ENCODE peak calls at places on chromosomes 16 and 17, in six cellular contexts. D is colonic mucosa; K is activated CD4-positive, alpha-beta memory T cell treated with anti-CD3 and anti-CD28 coated beads for 36 hours; O is neural crest cell; C is stimulated activated CD4-positive, alpha-beta T cell treated with anti-CD3 and anti-CD28 coated beads, TNF-alpha, amount 100 ng/mL, for 24 hours; P is ACHN. H is an unnamed sample.

GRCh38 chr16:11190585-11191565 is 65.1 kb downstream of the SOCS1 start:
- DNase-seq in C (no peak), K (peak; percentile 57), D (no peak), P (no peak), O (no peak), H (no peak)

GRCh38 chr17:13492351-13493122 is 109.2 kb downstream of the HS3ST3A1 start:
- DNase-seq in C (no peak), D (no peak), P (no peak), K (no peak), O (no peak), H (no peak)

GRCh38 chr16:22386976-22387375 is 12.6 kb upstream of the CDR2 start:
- DNase-seq in C (no peak), K (no peak), D (no peak), P (peak; percentile 82), O (no peak), H (no peak)

GRCh38 chr16:56115817-56116576 is 75.3 kb upstream of the GNAO1 start:
- DNase-seq in K (no peak), O (no peak), D (no peak), C (no peak), P (no peak), H (no peak)

GRCh38 chr17:6461792-6462524 is 17.7 kb downstream of the PIMREG start:
- DNase-seq in C (peak; percentile 41), K (peak; percentile 49), O (no peak), P (no peak), D (no peak), H (no peak)

GRCh38 chr17:37816951-37817350 is 72.1 kb upstream of the HNF1B start:
- DNase-seq in K (no peak), O (no peak), D (no peak), C (no peak), P (no peak), H (no peak)

GRCh38 chr16:6081320-6081976 is 983.9 kb upstream of the EEF2KMT start:
- DNase-seq in C (peak; percentile 7), D (peak; percentile 56), K (peak; percentile 26), O (peak; percentile 48), P (peak; percentile 50), H (no peak)

GRCh38 chr17:10429416-10430045 is 7.8 kb upstream of the MYH8 start:
- DNase-seq in P (no peak), K (no peak), C (no peak), O (no peak), D (no peak), H (no peak)

GRCh38 chr17:81295678-81296381 is 723 bp upstream of the SLC38A10 start:
- DNase-seq in O (no peak), K (peak; percentile 62), P (peak; percentile 66), C (peak; percentile 45), D (peak; percentile 80), H (no peak)

GRCh38 chr16:58500329-58501241 is 642 bp downstream of the NDRG4 start:
- DNase-seq in P (no peak), O (no peak), C (no peak), K (no peak), D (no peak), H (no peak)

GRCh38 chr17:76232342-76232741 is 8.0 kb downstream of the RNF157 start:
- DNase-seq in C (no peak), K (no peak), D (no peak), P (no peak), O (no peak), H (no peak)

GRCh38 chr16:7377231-7377630 is 44.6 kb downstream of the RBFOX1 start:
- DNase-seq in C (no peak), D (no peak), K (no peak), P (no peak), O (no peak), H (no peak)

GRCh38 chr17:45757431-45758218 is 26.5 kb upstream of the CRHR1 start:
- DNase-seq in D (no peak), P (no peak), C (no peak), O (no peak), K (no peak), H (no peak)

GRCh38 chr17:60269417-60269816 is 119.6 kb downstream of the CA4 start:
- DNase-seq in C (no peak), P (no peak), O (no peak), D (no peak), K (no peak), H (no peak)

H was measured in CD8-positive, alpha-beta T cell.